ENCODE peak calls at places on chromosomes 11 and 22, in five cellular contexts. One of them, this sample, is unnamed.

GRCh38 chr11:18527512-18527911 is 770 bp upstream of the TSG101 start:
- DNase-seq in lower leg skin: no peak
- DNase-seq in IMR-90: peak
- DNase-seq in NB4: peak
- DNase-seq in uterus: no peak
- DNase-seq in this sample: no peak

GRCh38 chr11:101262995-101263394 is 133.4 kb upstream of the PGR start:
- DNase-seq in IMR-90: no peak
- DNase-seq in NB4: no peak
- DNase-seq in uterus: no peak
- DNase-seq in lower leg skin: no peak
- DNase-seq in this sample: no peak

GRCh38 chr11:360326-361280 is 8.7 kb upstream of the B4GALNT4 start:
- DNase-seq in lower leg skin: no peak
- DNase-seq in IMR-90: no peak
- DNase-seq in NB4: no peak
- DNase-seq in uterus: peak
- DNase-seq in this sample: no peak

GRCh38 chr22:24424001-24424900 is 3.1 kb upstream of the ADORA2A start:
- DNase-seq in NB4: peak
- DNase-seq in lower leg skin: no peak
- DNase-seq in uterus: no peak
- DNase-seq in IMR-90: no peak
- DNase-seq in this sample: no peak

GRCh38 chr11:124753624-124754023 is 1.6 kb upstream of the VSIG2 start:
- DNase-seq in NB4: no peak
- DNase-seq in IMR-90: no peak
- DNase-seq in lower leg skin: peak
- DNase-seq in uterus: no peak
- DNase-seq in this sample: no peak

GRCh38 chr22:24593810-24594568 is 1.1 kb upstream of the LRRC75B start:
- DNase-seq in NB4: no peak
- DNase-seq in lower leg skin: no peak
- DNase-seq in IMR-90: no peak
- DNase-seq in uterus: no peak
- DNase-seq in this sample: no peak

GRCh38 chr11:47152953-47153950 is 23.4 kb downstream of the ARFGAP2 start:
- DNase-seq in IMR-90: peak
- DNase-seq in NB4: peak
- DNase-seq in lower leg skin: peak
- DNase-seq in uterus: peak
- DNase-seq in this sample: peak

GRCh38 chr11:57566564-57567209 is 785 bp downstream of the UBE2L6 start:
- DNase-seq in uterus: no peak
- DNase-seq in NB4: no peak
- DNase-seq in IMR-90: no peak
- DNase-seq in lower leg skin: no peak
- DNase-seq in this sample: no peak

GRCh38 chr22:49057910-49058309 is 769.8 kb downstream of the BRD1 start:
- DNase-seq in uterus: no peak
- DNase-seq in IMR-90: no peak
- DNase-seq in NB4: no peak
- DNase-seq in lower leg skin: peak
- DNase-seq in this sample: no peak

GRCh38 chr11:92880391-92880790 is 89.1 kb upstream of the MTNR1B start:
- DNase-seq in NB4: no peak
- DNase-seq in IMR-90: no peak
- DNase-seq in lower leg skin: no peak
- DNase-seq in uterus: no peak
- DNase-seq in this sample: no peak

GRCh38 chr22:36332623-36333331 is 55.0 kb downstream of the MYH9 start:
- DNase-seq in IMR-90: peak
- DNase-seq in NB4: peak
- DNase-seq in uterus: no peak
- DNase-seq in lower leg skin: peak
- DNase-seq in this sample: no peak

GRCh38 chr11:60936467-60937143 is 12.3 kb downstream of the TMEM132A start:
- DNase-seq in uterus: no peak
- DNase-seq in NB4: no peak
- DNase-seq in IMR-90: no peak
- DNase-seq in lower leg skin: peak
- DNase-seq in this sample: no peak

GRCh38 chr11:65833297-65834030 is at the start of gene SNX32:
- DNase-seq in lower leg skin: peak
- DNase-seq in NB4: peak
- DNase-seq in IMR-90: peak
- DNase-seq in uterus: peak
- DNase-seq in this sample: peak

GRCh38 chr22:17781319-17782031 is 7.2 kb upstream of the BID start:
- DNase-seq in IMR-90: peak
- DNase-seq in NB4: peak
- DNase-seq in lower leg skin: no peak
- DNase-seq in uterus: no peak
- DNase-seq in this sample: peak

DNA sequence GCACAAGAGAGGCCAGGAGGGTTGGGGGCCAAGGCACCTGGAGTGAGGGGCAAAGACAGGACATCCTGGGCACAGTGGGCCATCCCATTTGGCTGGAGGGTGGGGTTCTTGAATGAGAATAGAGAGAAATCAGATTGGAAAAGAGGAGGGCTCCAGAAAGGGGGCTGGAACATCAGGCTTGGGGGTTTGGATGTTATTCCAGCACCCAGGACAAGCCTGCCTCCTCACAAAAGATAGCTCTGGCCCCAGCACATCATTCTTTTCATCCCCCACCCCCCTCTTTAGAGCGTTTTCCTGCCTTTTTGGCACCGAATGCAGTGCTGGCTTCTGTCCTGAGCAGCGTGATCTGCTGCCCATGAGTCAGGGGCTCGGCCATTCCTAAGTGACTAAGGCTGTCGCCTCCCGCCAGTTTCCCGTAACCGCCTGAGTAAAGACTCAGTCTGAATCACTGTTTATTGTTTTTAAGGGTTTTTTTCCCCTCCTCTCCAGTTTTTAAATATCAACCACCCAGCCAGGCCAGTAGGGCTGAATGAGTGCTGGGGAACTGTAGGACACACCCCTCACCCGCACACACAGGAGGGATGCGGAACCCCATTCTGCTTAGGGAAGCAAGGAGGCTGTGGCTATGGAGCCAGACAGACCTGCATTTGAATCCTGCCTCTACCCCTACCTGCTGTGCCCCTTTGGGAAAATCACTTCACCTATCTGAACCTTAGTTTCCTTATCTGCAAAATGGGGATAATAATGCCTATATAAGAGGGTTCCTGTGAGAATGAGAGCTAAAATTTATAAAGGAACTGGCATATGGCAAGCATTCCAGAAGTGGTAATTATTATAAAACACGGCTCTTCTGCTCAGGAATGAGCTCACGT is 32.4 kb upstream of the NAV2 start:
- DNase-seq in NB4: no peak
- DNase-seq in lower leg skin: peak
- DNase-seq in IMR-90: peak
- DNase-seq in uterus: peak
- DNase-seq in this sample: peak
- TF ChIP-seq POLR2A in NB4: no peak
- TF ChIP-seq POLR2A in lower leg skin: no peak
- TF ChIP-seq POLR2A in IMR-90: no peak
- TF ChIP-seq POLR2A in uterus: peak
- TF ChIP-seq POLR2A in this sample: no peak

DNA sequence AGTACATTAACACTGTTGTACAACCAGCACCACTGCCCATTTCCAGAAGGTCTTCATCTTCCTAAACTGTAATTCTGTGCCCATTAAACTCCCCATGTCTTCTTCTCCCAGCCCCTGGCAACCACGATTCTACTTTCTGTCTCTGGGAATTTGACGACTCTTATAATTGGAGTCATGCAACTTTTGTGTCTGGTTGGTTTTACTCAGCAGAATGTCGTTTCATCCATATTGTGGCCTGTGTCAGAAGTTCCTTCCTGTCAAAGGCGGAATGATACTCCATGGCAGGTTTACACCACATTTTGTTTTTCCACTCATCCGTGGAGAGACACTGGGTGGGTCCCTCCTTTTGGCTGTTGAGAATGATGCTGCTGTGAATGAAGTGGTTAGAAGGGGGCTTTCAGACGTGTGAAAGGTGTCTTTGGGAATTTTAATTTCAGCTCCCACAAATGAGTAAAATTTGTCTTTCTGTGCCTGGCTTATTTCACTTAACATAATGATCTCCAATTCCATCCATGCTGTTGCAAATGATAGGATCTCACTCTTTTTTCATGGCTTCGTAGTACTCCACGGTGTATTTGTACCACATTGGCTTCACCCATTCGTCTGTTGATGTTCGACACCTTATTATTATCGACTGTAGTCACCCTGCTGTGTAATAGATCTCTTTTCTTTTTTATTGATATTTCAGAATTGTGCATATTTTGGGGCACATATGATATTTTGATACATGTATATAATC is 86.1 kb upstream of the SEPTIN5 start:
- DNase-seq in IMR-90: no peak
- DNase-seq in lower leg skin: peak
- DNase-seq in uterus: no peak
- DNase-seq in NB4: no peak
- DNase-seq in this sample: no peak
- TF ChIP-seq POLR2A in IMR-90: no peak
- TF ChIP-seq POLR2A in lower leg skin: no peak
- TF ChIP-seq POLR2A in uterus: no peak
- TF ChIP-seq POLR2A in NB4: no peak
- TF ChIP-seq POLR2A in this sample: no peak

GRCh38 chr11:70400643-70401042 is 2.3 kb downstream of the CTTN start:
- DNase-seq in IMR-90: no peak
- DNase-seq in NB4: no peak
- DNase-seq in lower leg skin: no peak
- DNase-seq in uterus: no peak
- DNase-seq in this sample: no peak

GRCh38 chr11:70398834-70399680 is 728 bp downstream of the CTTN start:
- DNase-seq in NB4: peak
- DNase-seq in IMR-90: no peak
- DNase-seq in lower leg skin: no peak
- DNase-seq in uterus: peak
- DNase-seq in this sample: no peak

GRCh38 chr11:70397336-70397982 is 870 bp upstream of the CTTN start:
- DNase-seq in IMR-90: peak
- DNase-seq in NB4: peak
- DNase-seq in lower leg skin: no peak
- DNase-seq in uterus: no peak
- DNase-seq in this sample: no peak

GRCh38 chr11:70399681-70400112 is 1.4 kb downstream of the CTTN start:
- DNase-seq in lower leg skin: peak
- DNase-seq in NB4: peak
- DNase-seq in uterus: peak
- DNase-seq in IMR-90: peak
- DNase-seq in this sample: peak

DNA sequence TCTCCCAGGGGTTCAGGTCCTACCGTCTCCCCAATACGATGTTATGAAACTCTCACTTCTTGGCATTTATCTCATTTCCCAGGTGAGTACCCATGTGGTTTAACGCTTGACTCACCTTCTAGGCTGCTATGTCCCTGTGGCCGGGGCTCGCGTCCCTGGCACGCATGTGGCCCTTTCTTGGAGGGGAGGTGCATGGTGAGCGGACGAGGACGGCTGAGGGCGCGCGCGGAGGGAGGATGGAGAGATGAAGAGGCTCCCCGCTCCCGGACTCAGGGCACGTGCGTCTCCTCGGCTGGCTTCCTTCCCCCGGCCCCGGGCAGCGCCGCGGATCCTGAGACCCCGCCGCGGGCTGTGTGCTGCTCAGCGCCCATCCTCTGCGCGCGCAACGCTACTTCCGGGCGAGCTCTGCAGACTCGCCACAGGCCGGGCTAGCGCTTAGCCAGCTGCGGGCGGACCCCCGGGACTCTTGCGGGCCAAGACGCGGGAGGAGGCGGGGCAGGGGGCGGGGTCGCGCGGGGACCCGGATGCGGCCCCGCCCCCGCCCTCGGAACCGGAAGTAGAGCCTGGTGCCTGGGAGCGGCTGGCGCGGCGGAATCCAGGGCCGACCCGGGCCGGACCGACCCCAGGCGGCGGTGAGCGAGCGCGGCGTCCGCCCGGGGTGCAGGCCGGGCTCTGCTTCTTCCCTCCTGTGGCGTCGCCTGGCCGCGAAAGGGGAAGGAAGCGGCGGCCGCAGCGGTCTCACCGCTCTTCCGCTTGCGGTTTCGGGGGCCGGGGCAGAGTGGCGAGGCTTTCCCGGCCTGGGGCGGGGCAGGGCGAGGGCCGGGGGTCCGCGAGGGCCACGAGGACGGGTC is at the start of gene CTTN:
- DNase-seq in NB4: peak
- DNase-seq in IMR-90: peak
- DNase-seq in lower leg skin: peak
- DNase-seq in uterus: peak
- DNase-seq in this sample: peak
- TF ChIP-seq POLR2A in NB4: peak
- TF ChIP-seq POLR2A in IMR-90: peak
- TF ChIP-seq POLR2A in lower leg skin: no peak
- TF ChIP-seq POLR2A in uterus: peak
- TF ChIP-seq POLR2A in this sample: peak

DNA sequence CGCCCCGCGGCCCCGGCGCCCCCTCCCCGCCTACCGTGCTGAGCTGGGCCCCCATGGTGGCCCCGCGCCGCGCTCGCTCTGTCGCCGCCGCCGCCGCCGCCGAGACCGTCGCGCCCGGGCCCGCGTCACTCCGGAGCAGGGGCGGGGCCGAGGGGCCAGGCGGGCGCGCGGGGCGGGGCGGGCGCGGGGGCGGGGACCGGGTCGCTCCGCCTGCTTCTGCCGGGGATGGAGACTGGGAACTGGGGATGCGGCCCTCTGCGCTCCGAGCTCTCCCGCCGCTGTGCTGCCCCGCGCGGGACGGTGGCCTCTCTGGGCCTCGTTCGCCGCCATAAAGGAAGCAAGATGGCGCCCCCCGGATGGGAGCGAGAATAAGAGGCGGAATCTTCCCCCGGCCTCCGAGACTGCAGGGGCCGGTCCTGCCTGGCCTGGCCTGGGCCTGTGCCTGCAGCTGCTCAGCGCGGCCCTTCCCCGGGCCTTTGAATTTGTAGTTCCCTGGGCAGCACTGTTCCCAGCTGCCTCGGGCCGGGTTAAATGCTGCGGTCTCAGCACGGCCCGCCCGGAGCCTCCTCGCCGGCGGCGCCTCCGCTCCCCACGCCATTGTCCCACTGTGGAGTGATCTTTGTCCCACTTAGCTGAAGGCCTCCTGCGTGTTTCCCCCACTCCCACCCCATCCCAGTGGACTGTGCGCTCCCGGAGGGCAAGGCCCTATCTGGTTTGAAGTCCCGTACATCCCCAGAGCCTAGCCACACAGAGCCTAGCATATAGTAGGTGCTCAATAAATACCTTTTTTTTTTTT is at the start of gene CYB5R3:
- DNase-seq in IMR-90: peak
- DNase-seq in lower leg skin: peak
- DNase-seq in uterus: peak
- DNase-seq in NB4: peak
- DNase-seq in this sample: peak
- TF ChIP-seq POLR2A in IMR-90: no peak
- TF ChIP-seq POLR2A in lower leg skin: no peak
- TF ChIP-seq POLR2A in uterus: peak
- TF ChIP-seq POLR2A in NB4: peak
- TF ChIP-seq POLR2A in this sample: peak

GRCh38 chr11:72002841-72003775 is 4.4 kb downstream of the IL18BP start:
- DNase-seq in lower leg skin: peak
- DNase-seq in IMR-90: no peak
- DNase-seq in uterus: no peak
- DNase-seq in NB4: no peak
- DNase-seq in this sample: no peak
- TF ChIP-seq POLR2A in lower leg skin: no peak
- TF ChIP-seq POLR2A in IMR-90: no peak
- TF ChIP-seq POLR2A in uterus: no peak
- TF ChIP-seq POLR2A in NB4: no peak
- TF ChIP-seq POLR2A in this sample: no peak